ENCODE peak calls at places on chromosomes 16 and 17, in five cellular contexts. One of them, this sample, is unnamed.

GRCh38 chr16:12609937-12610699 is 193.6 kb downstream of the CPPED1 start:
- DNase-seq in GM10248: no peak
- DNase-seq in lower leg skin: no peak
- DNase-seq in progenitor cell of endocrine pancreas: no peak
- DNase-seq in Caco-2: no peak
- DNase-seq in this sample: no peak

GRCh38 chr16:53052519-53053501 is at the start of gene CHD9NB:
- DNase-seq in GM10248: no peak
- DNase-seq in lower leg skin: no peak
- DNase-seq in progenitor cell of endocrine pancreas: no peak
- DNase-seq in Caco-2: peak; percentile 62
- DNase-seq in this sample: no peak

GRCh38 chr16:894841-895240 is 75.9 kb downstream of the LMF1 start:
- DNase-seq in GM10248: no peak
- DNase-seq in lower leg skin: no peak
- DNase-seq in progenitor cell of endocrine pancreas: no peak
- DNase-seq in Caco-2: no peak
- DNase-seq in this sample: no peak

GRCh38 chr16:84182680-84183571 is 3.9 kb downstream of the TAF1C start:
- DNase-seq in GM10248: no peak
- DNase-seq in lower leg skin: no peak
- DNase-seq in progenitor cell of endocrine pancreas: no peak
- DNase-seq in Caco-2: no peak
- DNase-seq in this sample: no peak

GRCh38 chr17:73427198-73427597 is 115.4 kb upstream of the CDC42EP4 start:
- DNase-seq in GM10248: no peak
- DNase-seq in lower leg skin: no peak
- DNase-seq in progenitor cell of endocrine pancreas: no peak
- DNase-seq in Caco-2: no peak
- DNase-seq in this sample: no peak

GRCh38 chr16:88274847-88275246 is 107.9 kb upstream of the ZNF469 start:
- DNase-seq in GM10248: no peak
- DNase-seq in lower leg skin: peak; percentile 79
- DNase-seq in progenitor cell of endocrine pancreas: no peak
- DNase-seq in Caco-2: no peak
- DNase-seq in this sample: no peak

GRCh38 chr17:17454276-17454675 is 22.5 kb upstream of the MED9 start:
- DNase-seq in GM10248: no peak
- DNase-seq in lower leg skin: peak; percentile 18
- DNase-seq in progenitor cell of endocrine pancreas: no peak
- DNase-seq in Caco-2: no peak
- DNase-seq in this sample: no peak

GRCh38 chr17:17070931-17071330 is 28.7 kb downstream of the MPRIP start:
- DNase-seq in GM10248: no peak
- DNase-seq in lower leg skin: peak; percentile 58
- DNase-seq in progenitor cell of endocrine pancreas: no peak
- DNase-seq in Caco-2: no peak
- DNase-seq in this sample: no peak

GRCh38 chr17:46191332-46192210 is 1.7 kb downstream of the KANSL1 start:
- DNase-seq in GM10248: peak; percentile 34
- DNase-seq in lower leg skin: no peak
- DNase-seq in progenitor cell of endocrine pancreas: no peak
- DNase-seq in Caco-2: peak; percentile 45
- DNase-seq in this sample: no peak

GRCh38 chr16:81366316-81366932 is 51.7 kb downstream of the GAN start:
- DNase-seq in GM10248: peak; percentile 59
- DNase-seq in lower leg skin: no peak
- DNase-seq in progenitor cell of endocrine pancreas: no peak
- DNase-seq in Caco-2: peak; percentile 56
- DNase-seq in this sample: no peak

GRCh38 chr17:82611140-82612058 is 36.8 kb downstream of the WDR45B start:
- DNase-seq in GM10248: no peak
- DNase-seq in lower leg skin: no peak
- DNase-seq in progenitor cell of endocrine pancreas: no peak
- DNase-seq in Caco-2: no peak
- DNase-seq in this sample: no peak

GRCh38 chr16:86824751-86825310 is 246.5 kb downstream of the FOXL1 start:
- DNase-seq in GM10248: no peak
- DNase-seq in lower leg skin: peak; percentile 69
- DNase-seq in progenitor cell of endocrine pancreas: no peak
- DNase-seq in Caco-2: no peak
- DNase-seq in this sample: no peak

GRCh38 chr16:901715-902601 is 68.8 kb downstream of the LMF1 start:
- DNase-seq in GM10248: no peak
- DNase-seq in lower leg skin: no peak
- DNase-seq in progenitor cell of endocrine pancreas: no peak
- DNase-seq in Caco-2: no peak
- DNase-seq in this sample: no peak

GRCh38 chr16:57235128-57236092 is 9.6 kb upstream of the ARL2BP start:
- DNase-seq in GM10248: peak; percentile 29
- DNase-seq in lower leg skin: no peak
- DNase-seq in progenitor cell of endocrine pancreas: no peak
- DNase-seq in Caco-2: no peak
- DNase-seq in this sample: no peak

GRCh38 chr17:50055055-50055425 is 870 bp upstream of the ITGA3 start:
- DNase-seq in GM10248: no peak
- DNase-seq in lower leg skin: no peak
- DNase-seq in progenitor cell of endocrine pancreas: peak; percentile 27
- DNase-seq in Caco-2: peak; percentile 62
- DNase-seq in this sample: no peak

GRCh38 chr16:69855587-69855986 is 93.5 kb downstream of the WWP2 start:
- DNase-seq in GM10248: no peak
- DNase-seq in lower leg skin: no peak
- DNase-seq in progenitor cell of endocrine pancreas: no peak
- DNase-seq in Caco-2: no peak
- DNase-seq in this sample: no peak

GRCh38 chr16:21645261-21645721 is 7.1 kb downstream of the IGSF6 start:
- DNase-seq in GM10248: peak; percentile 60
- DNase-seq in lower leg skin: no peak
- DNase-seq in progenitor cell of endocrine pancreas: no peak
- DNase-seq in Caco-2: no peak
- DNase-seq in this sample: no peak

GRCh38 chr17:72060084-72060483 is 60.7 kb upstream of the SOX9 start:
- DNase-seq in GM10248: no peak
- DNase-seq in lower leg skin: no peak
- DNase-seq in progenitor cell of endocrine pancreas: no peak
- DNase-seq in Caco-2: no peak
- DNase-seq in this sample: no peak

GRCh38 chr17:28896884-28897768 is at the start of gene FLOT2:
- DNase-seq in GM10248: peak; percentile 56
- DNase-seq in lower leg skin: peak; percentile 94
- DNase-seq in progenitor cell of endocrine pancreas: peak; percentile 53
- DNase-seq in Caco-2: peak; percentile 87
- DNase-seq in this sample: peak; percentile 59
- TF ChIP-seq CTCF in GM10248: no peak
- TF ChIP-seq CTCF in lower leg skin: no peak
- TF ChIP-seq CTCF in progenitor cell of endocrine pancreas: peak; percentile 40
- TF ChIP-seq CTCF in Caco-2: peak; percentile 40
- TF ChIP-seq CTCF in this sample: peak; percentile 6

GRCh38 chr17:66799839-66800537 is 34.9 kb upstream of the CACNG5 start:
- DNase-seq in GM10248: no peak
- DNase-seq in lower leg skin: no peak
- DNase-seq in progenitor cell of endocrine pancreas: no peak
- DNase-seq in Caco-2: no peak
- DNase-seq in this sample: no peak
- TF ChIP-seq CTCF in GM10248: no peak
- TF ChIP-seq CTCF in lower leg skin: no peak
- TF ChIP-seq CTCF in progenitor cell of endocrine pancreas: no peak
- TF ChIP-seq CTCF in Caco-2: no peak
- TF ChIP-seq CTCF in this sample: no peak

GRCh38 chr17:78510141-78510935 is 66.9 kb downstream of the DNAH17 start:
- DNase-seq in GM10248: no peak
- DNase-seq in lower leg skin: no peak
- DNase-seq in progenitor cell of endocrine pancreas: no peak
- DNase-seq in Caco-2: no peak
- DNase-seq in this sample: no peak

GRCh38 chr17:78504156-78504925 is 72.9 kb downstream of the DNAH17 start:
- DNase-seq in GM10248: no peak
- DNase-seq in lower leg skin: no peak
- DNase-seq in progenitor cell of endocrine pancreas: no peak
- DNase-seq in Caco-2: no peak
- DNase-seq in this sample: no peak

GRCh38 chr17:78506454-78507309 is 70.5 kb downstream of the DNAH17 start:
- DNase-seq in GM10248: no peak
- DNase-seq in lower leg skin: no peak
- DNase-seq in progenitor cell of endocrine pancreas: no peak
- DNase-seq in Caco-2: no peak
- DNase-seq in this sample: no peak

GRCh38 chr17:78502611-78503148 is 74.5 kb downstream of the DNAH17 start:
- DNase-seq in GM10248: no peak
- DNase-seq in lower leg skin: no peak
- DNase-seq in progenitor cell of endocrine pancreas: no peak
- DNase-seq in Caco-2: no peak
- DNase-seq in this sample: no peak

GRCh38 chr17:78507526-78507925 is 69.7 kb downstream of the DNAH17 start:
- DNase-seq in GM10248: no peak
- DNase-seq in lower leg skin: no peak
- DNase-seq in progenitor cell of endocrine pancreas: no peak
- DNase-seq in Caco-2: no peak
- DNase-seq in this sample: no peak
- TF ChIP-seq CTCF in GM10248: no peak
- TF ChIP-seq CTCF in lower leg skin: no peak
- TF ChIP-seq CTCF in progenitor cell of endocrine pancreas: no peak
- TF ChIP-seq CTCF in Caco-2: no peak
- TF ChIP-seq CTCF in this sample: no peak

GRCh38 chr17:12395733-12396354 is 269.8 kb upstream of the MYOCD start:
- DNase-seq in GM10248: no peak
- DNase-seq in lower leg skin: no peak
- DNase-seq in progenitor cell of endocrine pancreas: no peak
- DNase-seq in Caco-2: peak; percentile 19
- DNase-seq in this sample: no peak
- TF ChIP-seq CTCF in GM10248: peak; percentile 38
- TF ChIP-seq CTCF in lower leg skin: no peak
- TF ChIP-seq CTCF in progenitor cell of endocrine pancreas: peak; percentile 52
- TF ChIP-seq CTCF in Caco-2: no peak
- TF ChIP-seq CTCF in this sample: no peak